ENCODE peak calls at places on chromosomes 5 and 9, in five cellular contexts. C is body of pancreas, K is breast epithelium, S is astrocyte of the spinal cord, N is prostate gland. Y is an unnamed sample.

GRCh38 chr5:26610581-26610980 is 427.8 kb downstream of the CDH9 start:
- DNase-seq in N (no peak), C (no peak), S (no peak), K (no peak), Y (no peak)

GRCh38 chr5:74099538-74099937 is 473.5 kb downstream of the ARHGEF28 start:
- DNase-seq in S (no peak), K (no peak), C (no peak), N (no peak), Y (no peak)

GRCh38 chr9:121837113-121838010 is 185.9 kb downstream of the DAB2IP start:
- DNase-seq in K (peak), S (peak), C (no peak), N (no peak), Y (no peak)

GRCh38 chr5:61009907-61010306 is 64.9 kb downstream of the NDUFAF2 start:
- DNase-seq in N (no peak), C (no peak), S (no peak), K (no peak), Y (no peak)

GRCh38 chr5:123651234-123651633 is 139.3 kb downstream of the CSNK1G3 start:
- DNase-seq in S (no peak), C (no peak), N (no peak), K (no peak), Y (no peak)

GRCh38 chr9:80410106-80410505 is 838.3 kb downstream of the TLE4 start:
- DNase-seq in S (peak), K (no peak), N (no peak), C (no peak), Y (no peak)

GRCh38 chr5:15691536-15691935 is 191.6 kb downstream of the FBXL7 start:
- DNase-seq in S (peak), C (no peak), K (no peak), N (no peak), Y (no peak)

GRCh38 chr9:92232190-92232589 is 61.3 kb downstream of the IARS1 start:
- DNase-seq in K (no peak), S (no peak), C (no peak), N (no peak), Y (no peak)

GRCh38 chr9:116286287-116286686 is 132.7 kb downstream of the PAPPA start:
- DNase-seq in S (peak), C (no peak), K (no peak), N (no peak), Y (no peak)

GRCh38 chr9:18182636-18183035 is 291.3 kb upstream of the ADAMTSL1 start:
- DNase-seq in K (no peak), S (no peak), N (no peak), C (no peak), Y (no peak)

GRCh38 chr9:98882569-98882923 is 61.2 kb upstream of the COL15A1 start:
- DNase-seq in S (no peak), K (no peak), N (no peak), C (no peak), Y (no peak)

GRCh38 chr9:98879958-98880300 is 63.8 kb upstream of the COL15A1 start:
- DNase-seq in C (peak), N (no peak), S (no peak), K (no peak), Y (no peak)

GRCh38 chr9:98880311-98881015 is 63.2 kb upstream of the COL15A1 start:
- DNase-seq in K (no peak), N (no peak), S (no peak), C (peak), Y (no peak)

GRCh38 chr9:98881356-98881755 is 62.4 kb upstream of the COL15A1 start:
- DNase-seq in C (no peak), S (no peak), N (no peak), K (no peak), Y (no peak)

GRCh38 chr9:98881836-98882568 is 61.7 kb upstream of the COL15A1 start:
- DNase-seq in N (no peak), S (no peak), K (no peak), C (no peak), Y (no peak)
- TF ChIP-seq CTCF in N (no peak), S (no peak), K (no peak), C (no peak), Y (no peak)

DNA sequence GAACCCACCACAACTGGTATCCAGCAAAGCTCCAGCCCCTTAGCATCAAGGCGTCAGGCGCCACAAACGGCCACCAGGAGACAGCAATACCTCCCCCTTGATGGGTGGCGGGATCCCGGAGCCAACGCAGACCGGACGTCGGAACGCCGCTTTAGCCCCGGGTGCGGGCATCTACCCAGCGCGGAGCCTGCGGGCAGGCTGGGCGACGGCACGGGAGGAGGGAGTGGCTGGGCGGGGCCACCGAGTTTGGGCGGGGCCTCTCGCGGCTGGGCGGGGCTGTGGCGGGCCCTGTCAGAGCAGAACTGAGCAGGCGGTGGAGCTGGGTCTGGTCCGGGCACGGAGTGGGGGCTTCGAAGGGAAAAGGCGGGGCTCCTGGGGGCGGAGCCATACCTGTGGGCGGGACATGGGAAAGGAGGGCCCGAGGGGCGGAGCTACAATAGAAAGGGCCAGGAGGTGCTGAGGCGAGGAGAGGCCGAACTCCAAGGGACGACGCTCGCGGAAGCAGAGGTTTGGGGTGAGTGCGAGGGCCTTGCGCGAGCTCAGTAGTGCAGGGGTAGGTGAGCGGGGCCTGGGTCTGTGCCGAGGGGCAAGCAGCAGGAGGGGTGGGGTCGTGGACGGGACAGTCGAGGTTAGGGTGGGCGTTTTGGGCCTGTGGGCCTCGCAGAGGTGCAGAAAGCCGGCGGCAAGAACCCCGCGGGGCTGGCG is 40.2 kb upstream of the GARNL3 start:
- DNase-seq in N (peak), S (peak), C (peak), K (peak), Y (peak)
- TF ChIP-seq CTCF in N (peak), S (peak), C (no peak), K (peak), Y (no peak)

DNA sequence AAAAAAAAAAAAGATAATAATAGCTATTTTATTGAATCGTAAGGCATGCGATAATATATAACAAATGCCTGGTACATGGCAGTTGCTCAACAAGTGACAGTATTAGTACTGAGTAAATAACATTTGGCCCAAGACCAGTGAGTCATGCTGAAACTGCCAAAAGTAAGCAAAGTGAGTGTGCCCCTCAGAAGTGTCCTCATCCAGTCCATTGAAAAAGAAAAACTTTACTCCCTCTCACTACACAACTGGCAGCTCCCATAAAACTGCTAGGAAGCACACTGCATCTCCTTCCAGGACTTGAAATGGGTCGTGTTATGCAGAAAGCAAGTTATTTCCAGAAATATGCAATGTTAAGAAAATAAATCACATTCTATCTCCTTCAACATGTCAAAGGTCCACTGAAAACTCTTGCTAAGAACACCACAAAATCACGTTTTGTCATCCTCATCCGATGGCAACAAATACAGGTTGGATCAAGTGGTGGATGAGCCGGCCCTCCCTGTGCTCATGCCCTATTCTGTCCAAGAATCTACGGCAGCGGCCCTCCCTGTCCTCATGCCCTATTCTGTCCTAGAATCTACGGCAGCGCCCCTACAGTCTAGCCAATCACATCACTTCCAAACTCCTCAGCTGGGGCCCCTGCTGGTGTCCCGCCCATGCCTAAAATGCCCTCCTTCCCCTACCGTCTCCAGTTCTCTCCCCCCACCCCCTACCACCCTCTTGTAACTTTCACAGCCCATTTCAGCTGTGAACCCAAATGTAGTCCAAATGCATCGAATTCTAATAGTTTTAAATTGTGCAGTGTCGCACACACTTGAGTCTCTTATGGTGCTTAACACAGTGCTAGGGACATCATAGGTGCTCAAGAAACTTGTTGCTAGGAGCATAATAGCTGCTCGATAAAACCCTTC is 12.5 kb downstream of the PTCH1 start:
- DNase-seq in N (peak), C (peak), K (no peak), S (peak), Y (no peak)
- TF ChIP-seq CTCF in N (no peak), C (no peak), K (no peak), S (no peak), Y (no peak)

GRCh38 chr5:1209552-1209852 is 8.1 kb downstream of the SLC6A19 start:
- DNase-seq in K (no peak), S (no peak), C (no peak), N (no peak), Y (no peak)

GRCh38 chr5:1208221-1208742 is 6.9 kb downstream of the SLC6A19 start:
- DNase-seq in K (no peak), N (no peak), S (no peak), C (no peak), Y (no peak)

GRCh38 chr5:1207555-1207954 is 6.2 kb downstream of the SLC6A19 start:
- DNase-seq in K (no peak), N (no peak), S (no peak), C (no peak), Y (no peak)

GRCh38 chr5:1209896-1210776 is 8.7 kb downstream of the SLC6A19 start:
- DNase-seq in N (no peak), S (no peak), K (no peak), C (no peak), Y (no peak)

DNA sequence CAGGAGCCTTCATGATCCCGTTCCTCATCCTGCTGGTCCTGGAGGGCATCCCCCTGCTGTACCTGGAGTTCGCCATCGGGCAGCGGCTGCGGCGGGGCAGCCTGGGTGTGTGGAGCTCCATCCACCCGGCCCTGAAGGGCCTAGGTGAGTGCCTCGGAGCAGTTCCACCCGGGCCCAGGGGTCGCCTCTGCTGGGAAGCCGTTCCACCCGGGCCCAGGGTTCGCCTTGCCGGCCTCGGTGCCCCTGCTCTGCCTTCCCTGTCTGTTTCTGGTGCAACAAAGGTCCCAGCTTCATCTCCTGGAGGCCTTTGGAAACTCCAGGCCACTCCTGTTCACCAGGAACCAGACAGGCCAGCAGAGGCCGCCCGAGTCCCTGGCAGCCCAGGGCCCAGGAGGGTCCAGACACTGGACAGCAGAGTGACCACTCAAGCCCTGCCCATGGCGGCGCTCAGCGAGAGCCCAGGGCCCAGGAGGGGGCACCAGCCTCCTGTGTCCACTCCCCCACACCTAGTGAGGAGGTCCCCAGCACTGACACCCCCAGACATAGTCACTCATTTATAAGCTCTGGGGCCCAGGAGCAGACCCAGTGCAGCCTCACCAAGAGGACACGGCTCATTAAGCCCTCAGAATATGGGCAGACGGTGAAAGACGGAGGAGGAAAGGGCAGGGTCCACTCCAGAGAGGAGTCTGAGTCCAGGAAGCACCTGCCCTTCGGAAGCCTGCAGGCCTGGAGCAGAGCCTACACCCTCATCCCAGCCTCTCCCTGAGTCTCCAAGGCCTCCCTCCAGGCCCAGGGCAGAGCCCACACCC is 7.6 kb downstream of the SLC6A19 start:
- DNase-seq in S (no peak), N (no peak), C (no peak), K (no peak), Y (no peak)
- TF ChIP-seq CTCF in S (peak), N (peak), C (no peak), K (no peak), Y (no peak)

DNA sequence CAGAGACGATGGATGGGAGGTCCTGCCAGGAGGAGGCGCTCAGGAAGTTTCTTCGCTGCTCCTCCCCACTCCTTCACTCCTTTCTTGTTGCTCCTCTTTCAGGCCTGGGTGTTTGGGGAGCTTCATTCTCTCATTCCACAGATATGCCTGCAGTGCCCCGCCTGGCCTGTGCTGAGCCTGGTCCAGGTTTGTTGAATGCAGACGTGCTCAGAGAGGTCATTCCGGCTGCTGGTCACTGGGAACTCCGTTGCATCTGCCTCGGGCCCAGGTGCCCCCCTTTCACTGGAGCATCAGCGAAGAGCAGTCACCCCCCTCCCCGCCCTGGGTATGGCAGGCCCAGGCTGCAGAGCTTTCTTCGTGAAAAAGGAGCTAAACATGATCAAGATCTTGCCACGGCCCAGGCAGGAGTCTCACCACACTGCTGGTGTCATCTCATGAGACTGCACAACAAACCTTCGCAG is 15.5 kb downstream of the SURF6 start:
- DNase-seq in N (no peak), S (no peak), K (no peak), C (no peak), Y (no peak)
- TF ChIP-seq CTCF in N (no peak), S (no peak), K (no peak), C (no peak), Y (no peak)

GRCh38 chr5:97043511-97043910 is 98.9 kb downstream of the LIX1 start:
- DNase-seq in N (no peak), C (no peak), K (no peak), S (no peak), Y (no peak)

GRCh38 chr5:97049175-97049574 is 93.2 kb downstream of the LIX1 start:
- DNase-seq in C (no peak), K (no peak), N (no peak), S (no peak), Y (no peak)

GRCh38 chr5:97047076-97047475 is 95.3 kb downstream of the LIX1 start:
- DNase-seq in C (no peak), S (no peak), N (no peak), K (no peak), Y (no peak)

GRCh38 chr5:97044057-97044456 is 98.4 kb downstream of the LIX1 start:
- DNase-seq in N (no peak), C (peak), S (no peak), K (no peak), Y (no peak)

DNA sequence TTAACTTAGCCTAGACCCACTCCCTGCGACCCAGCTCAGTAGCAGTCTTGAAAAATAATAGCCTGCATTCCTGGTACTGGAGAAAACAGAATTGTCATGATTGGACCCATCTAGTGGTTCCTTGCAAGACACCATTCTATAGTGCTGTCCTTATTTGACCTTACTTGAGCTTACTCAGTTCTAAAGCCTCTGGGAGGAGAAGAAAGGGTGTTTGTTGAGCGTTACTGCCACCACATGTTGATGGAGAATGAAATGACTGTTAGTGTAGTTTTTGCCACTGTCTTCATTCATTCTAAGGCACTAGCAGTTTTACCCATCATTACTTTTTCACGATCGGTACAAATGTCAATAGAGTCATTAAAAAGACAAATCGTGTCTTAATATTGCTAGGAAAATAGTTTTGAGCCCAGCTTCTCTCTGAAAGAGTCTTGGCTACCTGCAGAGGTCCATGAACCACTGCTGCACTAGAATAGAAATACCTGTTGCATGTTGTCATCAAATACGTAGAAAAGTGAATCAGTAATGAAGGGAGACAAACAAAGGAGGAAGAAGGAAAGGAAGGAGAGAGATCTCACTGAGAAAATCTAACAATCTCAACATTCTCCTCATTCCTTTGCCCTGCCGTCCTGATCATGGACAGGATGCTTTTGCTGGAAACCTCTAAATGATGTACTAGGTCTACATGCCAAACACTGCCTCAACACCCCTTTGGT is 96.0 kb downstream of the LIX1 start:
- DNase-seq in N (no peak), C (no peak), S (peak), K (no peak), Y (no peak)
- TF ChIP-seq CTCF in N (no peak), C (no peak), S (no peak), K (no peak), Y (no peak)

DNA sequence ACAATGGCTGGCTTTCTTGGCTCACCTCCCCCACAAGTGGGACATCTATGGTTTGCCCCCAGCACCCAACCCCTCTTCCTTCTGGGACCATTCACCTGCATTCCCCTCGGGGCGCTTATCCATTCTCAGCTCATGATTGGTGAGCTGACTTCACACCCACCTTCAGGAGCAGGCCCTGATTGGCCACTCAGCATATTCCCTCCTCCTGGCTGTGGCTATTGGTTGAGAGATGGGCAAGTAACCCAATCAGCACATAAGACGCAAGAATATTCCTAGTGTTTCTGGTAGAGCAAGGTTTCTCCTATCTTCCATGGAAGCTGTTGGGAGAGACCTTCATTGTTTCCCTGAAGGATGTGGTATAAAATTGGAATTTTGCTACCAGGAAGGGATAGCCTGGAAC is 22.7 kb upstream of the UNC5A start:
- DNase-seq in N (no peak), S (no peak), K (no peak), C (no peak), Y (no peak)
- TF ChIP-seq CTCF in N (no peak), S (no peak), K (no peak), C (no peak), Y (no peak)

Y was measured in omental fat pad.